ENCODE peak calls at places on chromosomes 5 and 9, in eight cellular contexts. E is uterus, R is GM10248, N is fibroblast of lung, T is H9, W is MCF 10A, S is lower lobe of right lung, D is colonic mucosa. G is an unnamed sample.

GRCh38 chr9:110994771-110995241 is 43.5 kb downstream of the LPAR1 start:
- DNase-seq in E (no peak), R (no peak), N (no peak), T (no peak), W (no peak), S (no peak), D (no peak), G (no peak)

GRCh38 chr5:154243736-154244135 is 53.2 kb downstream of the GALNT10 start:
- DNase-seq in E (no peak), R (no peak), N (peak), T (no peak), W (no peak), S (no peak), D (no peak), G (peak)

GRCh38 chr9:124040186-124040920 is 28.8 kb downstream of the LHX2 start:
- DNase-seq in E (no peak), R (no peak), N (peak), T (no peak), W (peak), S (no peak), D (no peak), G (no peak)

GRCh38 chr5:125673359-125673950 is 749.8 kb upstream of the GRAMD2B start:
- DNase-seq in E (no peak), R (no peak), N (no peak), T (no peak), W (no peak), S (no peak), D (no peak), G (no peak)

GRCh38 chr5:124064956-124065355 is 553.0 kb downstream of the CSNK1G3 start:
- DNase-seq in E (no peak), R (no peak), N (no peak), T (no peak), W (no peak), S (no peak), D (no peak), G (no peak)

GRCh38 chr5:179572386-179572785 is 22.0 kb downstream of the RUFY1 start:
- DNase-seq in E (no peak), R (no peak), N (no peak), T (no peak), W (no peak), S (no peak), D (no peak), G (no peak)

GRCh38 chr9:123757547-123757946 is 172.4 kb downstream of the DENND1A start:
- DNase-seq in E (peak), R (no peak), N (no peak), T (no peak), W (no peak), S (no peak), D (no peak), G (no peak)

GRCh38 chr5:77133061-77133758 is 46.1 kb upstream of the ZBED3 start:
- DNase-seq in E (peak), R (no peak), N (peak), T (no peak), W (peak), S (no peak), D (peak), G (peak)

GRCh38 chr5:150637245-150638052 is 3.0 kb upstream of the SYNPO start:
- DNase-seq in E (no peak), R (no peak), N (peak), T (no peak), W (peak), S (no peak), D (no peak), G (peak)

GRCh38 chr9:78405461-78405860 is 108.5 kb downstream of the PSAT1 start:
- DNase-seq in E (no peak), R (no peak), N (no peak), T (no peak), W (no peak), S (no peak), D (no peak), G (no peak)

GRCh38 chr5:170293273-170293672 is 4.3 kb downstream of the LCP2 start:
- DNase-seq in E (no peak), R (peak), N (no peak), T (peak), W (no peak), S (peak), D (peak), G (no peak)

GRCh38 chr5:10674582-10674981 is 86.5 kb downstream of the DAP start:
- DNase-seq in E (no peak), R (no peak), N (no peak), T (no peak), W (no peak), S (no peak), D (no peak), G (no peak)

GRCh38 chr5:145681686-145682085 is 153.5 kb downstream of the PRELID2 start:
- DNase-seq in E (peak), R (peak), N (peak), T (peak), W (peak), S (no peak), D (peak), G (peak)

GRCh38 chr9:89314955-89315354 is 3.3 kb upstream of the SECISBP2 start:
- DNase-seq in E (no peak), R (no peak), N (no peak), T (no peak), W (no peak), S (no peak), D (no peak), G (no peak)

GRCh38 chr9:122053951-122054350 is 39.2 kb downstream of the TTLL11 start:
- DNase-seq in E (no peak), R (no peak), N (peak), T (no peak), W (no peak), S (no peak), D (no peak), G (peak)

GRCh38 chr9:134356496-134357470 is 30.5 kb downstream of the RXRA start:
- DNase-seq in E (no peak), R (no peak), N (peak), T (no peak), W (peak), S (peak), D (peak), G (no peak)

GRCh38 chr9:88803551-88804288 is 187.5 kb upstream of the S1PR3 start:
- DNase-seq in E (no peak), R (no peak), N (peak), T (no peak), W (peak), S (no peak), D (no peak), G (peak)

GRCh38 chr9:759983-760715 is 81.3 kb upstream of the DMRT1 start:
- DNase-seq in E (no peak), R (no peak), N (no peak), T (no peak), W (no peak), S (no peak), D (no peak), G (no peak)

GRCh38 chr9:35609820-35610163 is 4.7 kb downstream of the TESK1 start:
- DNase-seq in E (no peak), R (no peak), N (no peak), T (no peak), W (no peak), S (no peak), D (no peak), G (no peak)

GRCh38 chr5:75050415-75050814 is 1.9 kb downstream of the GCNT4 start:
- DNase-seq in E (no peak), R (no peak), N (no peak), T (peak), W (peak), S (no peak), D (peak), G (no peak)

GRCh38 chr9:105073147-105073546 is 145.2 kb upstream of the ABCA1 start:
- DNase-seq in E (no peak), R (no peak), N (peak), T (no peak), W (no peak), S (no peak), D (no peak), G (no peak)

GRCh38 chr9:100999914-101000540 is 28.5 kb upstream of the PLPPR1 start:
- DNase-seq in E (no peak), R (no peak), N (peak), T (no peak), W (no peak), S (no peak), D (no peak), G (peak)

GRCh38 chr9:134139081-134139480 is 3.2 kb downstream of the WDR5 start:
- DNase-seq in E (no peak), R (no peak), N (peak), T (no peak), W (no peak), S (no peak), D (no peak), G (no peak)

GRCh38 chr9:107410045-107410819 is 79.3 kb downstream of the KLF4 start:
- DNase-seq in E (no peak), R (no peak), N (no peak), T (no peak), W (no peak), S (no peak), D (no peak), G (no peak)

GRCh38 chr9:93575706-93576295 is 583 bp upstream of the PHF2 start:
- DNase-seq in E (peak), R (peak), N (peak), T (no peak), W (peak), S (peak), D (peak), G (no peak)

GRCh38 chr5:176337913-176338312 is 23.7 kb downstream of the KIAA1191 start:
- DNase-seq in E (no peak), R (no peak), N (no peak), T (no peak), W (no peak), S (no peak), D (no peak), G (no peak)

GRCh38 chr5:115770466-115770865 is 46.0 kb downstream of the CDO1 start:
- DNase-seq in E (no peak), R (no peak), N (no peak), T (peak), W (no peak), S (no peak), D (peak), G (no peak)

GRCh38 chr5:110784901-110785300 is 46.1 kb downstream of the SLC25A46 start:
- DNase-seq in E (no peak), R (no peak), N (peak), T (no peak), W (peak), S (no peak), D (no peak), G (no peak)

GRCh38 chr5:41869150-41869738 is 981 bp downstream of the OXCT1 start:
- DNase-seq in E (peak), R (peak), N (peak), T (peak), W (peak), S (peak), D (peak), G (no peak)

GRCh38 chr9:69086769-69087168 is 51.2 kb downstream of the FXN start:
- DNase-seq in E (no peak), R (no peak), N (no peak), T (no peak), W (no peak), S (no peak), D (no peak), G (no peak)

GRCh38 chr9:78923966-78924659 is 627.2 kb downstream of the PSAT1 start:
- DNase-seq in E (no peak), R (no peak), N (no peak), T (no peak), W (no peak), S (no peak), D (no peak), G (no peak)

GRCh38 chr9:134049772-134050588 is 17.8 kb downstream of the BRD3 start:
- DNase-seq in E (no peak), R (no peak), N (no peak), T (no peak), W (no peak), S (no peak), D (peak), G (no peak)

GRCh38 chr9:134266418-134266817 is 59.8 kb upstream of the RXRA start:
- DNase-seq in E (no peak), R (no peak), N (no peak), T (no peak), W (no peak), S (no peak), D (no peak), G (no peak)

GRCh38 chr5:98096155-98096554 is 677.3 kb upstream of the RGMB start:
- DNase-seq in E (no peak), R (no peak), N (peak), T (no peak), W (peak), S (no peak), D (no peak), G (no peak)

GRCh38 chr5:6261256-6261655 is 117.1 kb downstream of the MED10 start:
- DNase-seq in E (no peak), R (no peak), N (no peak), T (no peak), W (no peak), S (no peak), D (no peak), G (no peak)

GRCh38 chr5:19258686-19259085 is 729.3 kb downstream of the CDH18 start:
- DNase-seq in E (no peak), R (no peak), N (no peak), T (no peak), W (no peak), S (no peak), D (no peak), G (no peak)

DNA sequence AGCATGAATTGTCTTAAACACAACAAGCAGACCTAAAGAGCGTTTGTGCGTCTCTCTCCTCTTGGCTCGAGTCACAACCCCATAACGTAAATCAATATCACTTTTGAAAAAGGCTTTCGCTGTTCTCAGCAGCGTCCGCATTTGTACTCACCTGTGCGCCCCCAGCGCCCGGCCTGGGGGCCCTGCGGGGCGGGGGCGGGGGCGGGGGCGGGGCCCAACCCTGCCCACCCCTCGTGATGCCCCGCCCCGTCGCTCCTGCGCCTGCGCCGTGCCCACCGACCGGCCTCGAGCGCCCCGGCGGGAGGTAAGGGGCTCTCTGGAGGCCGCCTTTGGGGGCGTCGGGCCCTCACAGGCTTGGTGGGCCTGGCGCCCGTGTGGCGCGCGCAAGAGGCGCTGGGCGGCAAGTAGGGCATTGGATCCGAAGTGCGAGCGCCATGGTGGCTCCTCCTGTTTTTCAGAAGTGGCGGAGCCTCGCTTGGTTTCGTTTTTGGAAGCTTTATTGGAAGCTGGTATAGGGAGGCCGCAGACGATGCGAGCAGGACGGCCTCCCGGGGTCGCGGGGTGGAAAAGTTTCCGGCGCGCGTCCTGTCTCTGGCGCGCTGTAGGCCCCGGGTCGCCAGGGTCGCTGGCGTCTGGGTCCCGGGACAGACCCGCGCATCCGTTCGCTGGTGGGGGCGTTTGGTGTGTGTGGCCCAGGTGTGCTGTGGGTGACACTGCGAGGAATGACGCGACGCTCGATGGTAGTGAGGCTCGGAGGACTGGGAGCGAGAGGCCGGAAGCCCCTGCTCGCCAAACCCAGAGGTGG is at the start of gene STX17:
- DNase-seq in E (peak), R (peak), N (peak), T (peak), W (peak), S (peak), D (peak), G (no peak)
- TF ChIP-seq CTCF in E (no peak), R (no peak), N (no peak), T (peak), W (no peak), S (no peak), D (no peak), G (no peak)

GRCh38 chr5:54766748-54767147 is 218.6 kb downstream of the ESM1 start:
- DNase-seq in E (no peak), R (no peak), N (no peak), T (no peak), W (no peak), S (no peak), D (no peak), G (no peak)
- TF ChIP-seq CTCF in E (no peak), R (no peak), N (no peak), T (peak), W (no peak), S (no peak), D (no peak), G (no peak)

GRCh38 chr5:71663570-71663969 is 55.5 kb upstream of the CARTPT start:
- DNase-seq in E (no peak), R (no peak), N (no peak), T (no peak), W (no peak), S (no peak), D (no peak), G (no peak)

GRCh38 chr5:71653119-71653518 is 66.0 kb upstream of the CARTPT start:
- DNase-seq in E (peak), R (no peak), N (peak), T (no peak), W (no peak), S (no peak), D (no peak), G (no peak)

GRCh38 chr5:71662381-71662780 is 56.7 kb upstream of the CARTPT start:
- DNase-seq in E (no peak), R (no peak), N (no peak), T (no peak), W (no peak), S (no peak), D (no peak), G (no peak)

GRCh38 chr5:71663166-71663565 is 55.9 kb upstream of the CARTPT start:
- DNase-seq in E (no peak), R (no peak), N (no peak), T (no peak), W (no peak), S (no peak), D (no peak), G (no peak)

GRCh38 chr5:71658916-71659661 is 60.0 kb upstream of the CARTPT start:
- DNase-seq in E (no peak), R (no peak), N (no peak), T (no peak), W (peak), S (no peak), D (no peak), G (no peak)
- TF ChIP-seq CTCF in E (no peak), R (no peak), N (no peak), T (peak), W (peak), S (no peak), D (peak), G (no peak)

DNA sequence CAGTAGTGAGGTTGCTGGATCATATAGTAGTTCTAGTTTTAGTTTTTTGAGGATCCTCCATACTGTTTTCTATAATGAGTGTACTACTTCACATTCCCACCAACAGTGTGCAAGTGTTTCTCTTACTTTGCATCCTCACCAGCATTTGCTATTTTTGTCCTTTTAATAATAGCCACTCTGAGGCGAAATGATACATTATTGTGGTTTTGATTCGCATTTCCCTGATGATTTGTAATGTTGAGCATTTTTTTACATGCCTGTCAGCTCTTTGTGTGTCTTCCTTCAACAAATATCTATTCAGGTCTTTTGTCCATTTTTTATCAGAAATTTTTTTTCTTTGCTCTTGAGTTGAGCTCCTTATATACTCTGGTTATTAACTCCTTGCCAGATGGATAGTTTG is 114.0 kb downstream of the ADAMTSL1 start:
- DNase-seq in E (no peak), R (no peak), N (peak), T (no peak), W (no peak), S (no peak), D (no peak), G (no peak)
- TF ChIP-seq CTCF in E (no peak), R (no peak), N (no peak), T (no peak), W (no peak), S (no peak), D (no peak), G (no peak)

GRCh38 chr5:912356-913091 is 19.8 kb downstream of the TRIP13 start:
- DNase-seq in E (no peak), R (no peak), N (peak), T (no peak), W (peak), S (peak), D (no peak), G (peak)
- TF ChIP-seq CTCF in E (no peak), R (no peak), N (no peak), T (peak), W (peak), S (no peak), D (no peak), G (peak)

GRCh38 chr9:128066713-128067621 is at the start of gene NAIF1:
- DNase-seq in E (peak), R (peak), N (peak), T (peak), W (peak), S (peak), D (peak), G (peak)
- TF ChIP-seq CTCF in E (no peak), R (no peak), N (no peak), T (peak), W (no peak), S (no peak), D (no peak), G (no peak)

DNA sequence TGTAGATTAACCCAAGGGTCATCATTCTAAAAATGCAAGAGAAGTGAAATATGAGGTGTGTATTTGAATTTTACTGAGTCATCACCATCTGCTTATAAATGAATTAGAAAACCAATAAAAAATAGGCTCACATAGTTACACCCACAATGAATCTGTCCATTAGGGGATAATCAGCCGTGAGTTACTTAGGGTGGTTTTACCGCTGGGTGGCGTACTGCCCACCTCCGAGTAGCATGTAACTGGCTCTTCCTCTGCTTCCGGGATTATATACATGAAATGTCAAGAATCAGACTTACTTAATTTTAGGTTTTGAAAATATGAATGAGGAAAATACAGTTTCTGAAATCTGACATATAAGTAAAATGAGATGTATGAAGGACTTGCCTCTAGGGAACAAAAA is 332.9 kb upstream of the CCNG1 start:
- DNase-seq in E (no peak), R (no peak), N (no peak), T (peak), W (peak), S (no peak), D (no peak), G (no peak)
- TF ChIP-seq CTCF in E (no peak), R (peak), N (no peak), T (peak), W (no peak), S (no peak), D (no peak), G (peak)

DNA sequence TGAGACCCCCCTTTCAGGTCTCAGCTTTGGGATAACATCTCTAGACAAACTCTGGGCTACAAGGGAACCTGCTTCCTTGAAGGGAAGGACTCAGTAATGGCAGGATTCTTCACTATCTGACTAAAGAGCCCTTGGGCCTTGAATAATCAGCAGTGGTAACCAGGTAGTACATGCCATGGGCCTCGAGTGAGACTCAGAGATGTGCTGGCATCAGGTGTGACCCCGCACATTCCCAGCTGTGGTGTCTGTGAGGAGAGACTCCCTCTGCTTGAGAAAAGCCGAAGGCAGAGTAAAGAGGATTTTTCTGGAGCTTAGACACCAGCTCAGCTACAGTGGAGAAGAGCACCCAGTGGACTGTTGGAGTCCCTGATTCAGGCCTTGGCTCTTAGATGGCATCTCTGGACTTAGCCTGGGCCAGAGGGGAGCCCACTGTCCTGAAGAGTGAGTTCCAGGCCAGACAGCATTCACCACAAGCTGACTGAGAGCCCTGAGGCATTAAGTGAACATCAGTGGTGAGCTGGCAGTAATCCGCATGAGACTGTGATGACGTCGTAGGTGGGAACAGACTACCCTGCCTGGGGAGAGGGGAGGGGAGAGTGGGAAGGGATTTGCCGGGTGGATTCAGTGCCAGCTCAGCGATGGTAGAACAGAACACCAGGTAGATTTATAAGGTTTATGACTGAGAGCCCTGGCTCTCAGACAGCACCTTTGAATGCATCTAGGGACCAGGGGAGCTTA is 5.3 kb upstream of the ZNF782 start:
- DNase-seq in E (no peak), R (no peak), N (peak), T (no peak), W (peak), S (no peak), D (no peak), G (peak)
- TF ChIP-seq CTCF in E (no peak), R (no peak), N (no peak), T (no peak), W (no peak), S (no peak), D (no peak), G (no peak)

GRCh38 chr9:138022121-138022741 is 144.6 kb downstream of the CACNA1B start:
- DNase-seq in E (no peak), R (peak), N (no peak), T (peak), W (no peak), S (peak), D (no peak), G (no peak)
- TF ChIP-seq CTCF in E (no peak), R (peak), N (no peak), T (peak), W (no peak), S (no peak), D (peak), G (peak)